ENCODE peak calls at places on chromosome 10, in five cellular contexts. One of them, this sample, is unnamed.

GRCh38 chr10:76001461-76001860 is 570.0 kb downstream of the LRMDA start:
- DNase-seq in GM12878: no peak
- DNase-seq in K562: no peak
- DNase-seq in A549: no peak
- DNase-seq in HCT116: no peak
- DNase-seq in this sample: no peak

GRCh38 chr10:116226766-116227165 is 46.2 kb downstream of the GFRA1 start:
- DNase-seq in GM12878: no peak
- DNase-seq in K562: no peak
- DNase-seq in A549: no peak
- DNase-seq in HCT116: no peak
- DNase-seq in this sample: no peak

GRCh38 chr10:2890093-2890492 is 177.3 kb upstream of the PFKP start:
- DNase-seq in K562: no peak
- DNase-seq in GM12878: no peak
- DNase-seq in A549: no peak
- DNase-seq in HCT116: no peak
- DNase-seq in this sample: no peak

GRCh38 chr10:102120987-102121738 is 995 bp upstream of the LDB1 start:
- DNase-seq in K562: peak
- DNase-seq in A549: no peak
- DNase-seq in HCT116: no peak
- DNase-seq in GM12878: no peak
- DNase-seq in this sample: no peak

GRCh38 chr10:109898666-109899577 is 24.4 kb downstream of the XPNPEP1 start:
- DNase-seq in A549: no peak
- DNase-seq in K562: peak
- DNase-seq in GM12878: no peak
- DNase-seq in HCT116: no peak
- DNase-seq in this sample: peak

GRCh38 chr10:6211341-6212265 is 8.9 kb downstream of the PFKFB3 start:
- DNase-seq in A549: peak
- DNase-seq in GM12878: no peak
- DNase-seq in K562: no peak
- DNase-seq in HCT116: no peak
- DNase-seq in this sample: no peak

GRCh38 chr10:112722758-112723157 is 227.3 kb upstream of the TCF7L2 start:
- DNase-seq in GM12878: no peak
- DNase-seq in A549: no peak
- DNase-seq in HCT116: no peak
- DNase-seq in K562: no peak
- DNase-seq in this sample: no peak

GRCh38 chr10:3783313-3783689 is 1.7 kb downstream of the KLF6 start:
- DNase-seq in K562: no peak
- DNase-seq in GM12878: peak
- DNase-seq in HCT116: no peak
- DNase-seq in A549: peak
- DNase-seq in this sample: no peak

GRCh38 chr10:5665380-5666323 is 743 bp downstream of the ASB13 start:
- DNase-seq in A549: no peak
- DNase-seq in K562: peak
- DNase-seq in HCT116: no peak
- DNase-seq in GM12878: no peak
- DNase-seq in this sample: peak

GRCh38 chr10:132175907-132176581 is 10.7 kb upstream of the DPYSL4 start:
- DNase-seq in HCT116: no peak
- DNase-seq in GM12878: no peak
- DNase-seq in A549: no peak
- DNase-seq in K562: no peak
- DNase-seq in this sample: peak

GRCh38 chr10:118173326-118173725 is 126.6 kb upstream of the RAB11FIP2 start:
- DNase-seq in HCT116: no peak
- DNase-seq in GM12878: no peak
- DNase-seq in K562: no peak
- DNase-seq in A549: no peak
- DNase-seq in this sample: no peak

GRCh38 chr10:110993024-110993693 is 73.8 kb downstream of the SHOC2 start:
- DNase-seq in HCT116: no peak
- DNase-seq in K562: no peak
- DNase-seq in A549: no peak
- DNase-seq in GM12878: peak
- DNase-seq in this sample: no peak

GRCh38 chr10:25068152-25069058 is 52.0 kb downstream of the THNSL1 start:
- DNase-seq in GM12878: no peak
- DNase-seq in K562: no peak
- DNase-seq in A549: no peak
- DNase-seq in HCT116: no peak
- DNase-seq in this sample: peak

GRCh38 chr10:97183314-97183713 is 2.4 kb downstream of the SLIT1 start:
- DNase-seq in K562: no peak
- DNase-seq in GM12878: no peak
- DNase-seq in A549: no peak
- DNase-seq in HCT116: no peak
- DNase-seq in this sample: no peak

GRCh38 chr10:130013938-130014733 is 50.1 kb upstream of the EBF3 start:
- DNase-seq in HCT116: no peak
- DNase-seq in K562: no peak
- DNase-seq in A549: no peak
- DNase-seq in GM12878: no peak
- DNase-seq in this sample: no peak

GRCh38 chr10:42754155-42755027 is 28.2 kb upstream of the BMS1 start:
- DNase-seq in A549: no peak
- DNase-seq in K562: no peak
- DNase-seq in HCT116: no peak
- DNase-seq in GM12878: no peak
- DNase-seq in this sample: peak

GRCh38 chr10:103618575-103619423 is 125.3 kb downstream of the NEURL1 start:
- DNase-seq in A549: no peak
- DNase-seq in HCT116: no peak
- DNase-seq in GM12878: no peak
- DNase-seq in K562: peak
- DNase-seq in this sample: no peak

GRCh38 chr10:28744021-28744420 is 66.7 kb downstream of the BAMBI start:
- DNase-seq in A549: no peak
- DNase-seq in GM12878: no peak
- DNase-seq in HCT116: no peak
- DNase-seq in K562: no peak
- DNase-seq in this sample: no peak

GRCh38 chr10:100470367-100470766 is 7.6 kb downstream of the WNT8B start:
- DNase-seq in K562: no peak
- DNase-seq in A549: no peak
- DNase-seq in HCT116: no peak
- DNase-seq in GM12878: no peak
- DNase-seq in this sample: no peak

DNA sequence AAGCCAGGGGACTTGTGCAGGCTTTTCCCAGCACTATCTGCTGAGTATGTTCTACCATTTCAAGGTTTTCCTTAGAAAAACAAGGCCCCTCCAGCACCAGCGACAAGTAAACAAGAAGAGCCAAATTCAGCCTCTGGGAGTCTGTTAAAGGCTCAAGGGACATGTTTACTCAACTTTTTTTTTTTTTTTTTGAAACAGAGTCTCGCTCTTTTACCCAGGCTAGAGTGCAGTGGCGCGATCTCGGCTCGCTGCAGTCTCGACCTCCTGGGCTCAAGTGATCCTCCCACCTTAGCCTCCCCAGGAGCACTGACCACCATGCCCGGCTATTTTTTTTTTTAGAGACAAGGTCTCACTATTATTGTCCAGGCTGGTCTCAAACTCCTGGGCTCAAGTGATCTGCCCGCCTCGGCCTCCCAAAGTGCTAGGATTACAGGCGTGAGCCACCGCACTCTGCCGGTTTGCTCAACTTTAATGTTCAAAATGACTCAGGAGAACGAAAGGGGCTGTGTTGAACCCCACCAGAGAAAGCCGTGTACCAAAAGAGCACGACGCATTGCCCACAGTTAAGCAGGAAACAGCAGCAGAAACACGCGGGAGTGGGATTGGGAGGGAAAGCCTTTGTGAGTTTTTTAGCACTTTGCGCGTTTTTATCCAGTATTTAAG is 773 bp downstream of the PRDX3 start:
- DNase-seq in HCT116: no peak
- DNase-seq in K562: peak
- DNase-seq in GM12878: no peak
- DNase-seq in A549: no peak
- DNase-seq in this sample: no peak
- TF ChIP-seq MAX in HCT116: no peak
- TF ChIP-seq MAX in K562: no peak
- TF ChIP-seq MAX in GM12878: no peak
- TF ChIP-seq MAX in A549: no peak
- TF ChIP-seq MAX in this sample: no peak

DNA sequence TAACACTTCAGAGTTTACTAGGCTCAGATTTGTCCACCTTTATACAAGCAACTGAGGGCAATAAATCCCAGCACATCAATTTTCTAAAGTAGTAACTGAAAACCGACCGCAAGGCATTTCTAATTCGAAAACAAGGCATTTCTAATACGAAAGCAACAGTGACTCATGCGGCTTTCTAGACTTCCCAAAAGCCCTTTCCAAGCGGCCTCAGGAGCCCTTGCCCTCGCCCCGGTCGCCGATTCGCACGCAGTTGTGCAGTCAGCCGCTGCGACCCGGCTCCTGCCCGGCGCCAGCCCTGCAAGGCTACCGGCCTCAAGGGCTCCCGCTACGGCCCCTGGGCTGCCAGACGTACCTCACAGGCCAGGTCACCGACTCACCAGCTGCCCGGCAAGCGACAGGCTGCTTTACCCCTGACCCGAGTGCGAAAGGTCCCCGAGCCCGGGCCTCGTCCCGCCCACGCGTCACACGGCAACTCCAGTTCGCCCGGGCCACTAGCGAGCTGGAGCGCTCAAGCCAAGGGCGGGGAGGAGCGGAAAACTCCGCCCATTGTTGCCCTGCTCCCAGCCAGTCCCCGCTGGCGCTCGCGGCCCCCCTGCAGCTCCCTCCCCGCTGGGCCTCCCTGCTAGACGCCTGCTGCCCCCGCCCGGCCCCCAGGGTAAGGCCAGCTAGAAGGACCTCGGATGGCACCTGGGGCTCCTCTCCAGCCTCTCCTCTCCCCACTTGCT is 7.3 kb downstream of the NCOA4 start:
- DNase-seq in K562: peak
- DNase-seq in A549: peak
- DNase-seq in GM12878: peak
- DNase-seq in HCT116: peak
- DNase-seq in this sample: peak
- TF ChIP-seq POLR2A in K562: peak
- TF ChIP-seq POLR2A in A549: peak
- TF ChIP-seq POLR2A in GM12878: peak
- TF ChIP-seq POLR2A in HCT116: no peak
- TF ChIP-seq POLR2A in this sample: no peak

GRCh38 chr10:19933772-19934171 is 117.5 kb downstream of the PLXDC2 start:
- DNase-seq in HCT116: no peak
- DNase-seq in K562: no peak
- DNase-seq in A549: no peak
- DNase-seq in GM12878: no peak
- DNase-seq in this sample: no peak

GRCh38 chr10:19929466-19930140 is 113.4 kb downstream of the PLXDC2 start:
- DNase-seq in HCT116: no peak
- DNase-seq in GM12878: no peak
- DNase-seq in A549: no peak
- DNase-seq in K562: no peak
- DNase-seq in this sample: peak

GRCh38 chr10:19932806-19933371 is 116.7 kb downstream of the PLXDC2 start:
- DNase-seq in GM12878: no peak
- DNase-seq in K562: no peak
- DNase-seq in HCT116: no peak
- DNase-seq in A549: no peak
- DNase-seq in this sample: no peak

GRCh38 chr10:19931886-19932285 is 115.7 kb downstream of the PLXDC2 start:
- DNase-seq in A549: no peak
- DNase-seq in GM12878: no peak
- DNase-seq in HCT116: no peak
- DNase-seq in K562: no peak
- DNase-seq in this sample: peak

GRCh38 chr10:19930936-19931859 is 115.0 kb downstream of the PLXDC2 start:
- DNase-seq in HCT116: no peak
- DNase-seq in K562: no peak
- DNase-seq in GM12878: no peak
- DNase-seq in A549: no peak
- DNase-seq in this sample: peak
- H3K27ac ChIP-seq in HCT116: no peak
- H3K27ac ChIP-seq in K562: no peak
- H3K27ac ChIP-seq in GM12878: no peak
- H3K27ac ChIP-seq in A549: no peak
- H3K27ac ChIP-seq in this sample: peak

GRCh38 chr10:44383749-44384600 is 922 bp downstream of the CXCL12 start:
- DNase-seq in HCT116: no peak
- DNase-seq in GM12878: no peak
- DNase-seq in K562: no peak
- DNase-seq in A549: peak
- DNase-seq in this sample: no peak
- TF ChIP-seq MAX in HCT116: no peak
- TF ChIP-seq MAX in GM12878: no peak
- TF ChIP-seq MAX in K562: no peak
- TF ChIP-seq MAX in A549: no peak
- TF ChIP-seq MAX in this sample: no peak

GRCh38 chr10:69222157-69223027 is 2.3 kb downstream of the HKDC1 start:
- DNase-seq in A549: peak
- DNase-seq in K562: peak
- DNase-seq in HCT116: peak
- DNase-seq in GM12878: peak
- DNase-seq in this sample: peak
- TF ChIP-seq POLR2A in A549: no peak
- TF ChIP-seq POLR2A in K562: peak
- TF ChIP-seq POLR2A in HCT116: peak
- TF ChIP-seq POLR2A in GM12878: peak
- TF ChIP-seq POLR2A in this sample: no peak

GRCh38 chr10:47381427-47382379 is 2.4 kb downstream of the ZNF488 start:
- DNase-seq in K562: no peak
- DNase-seq in GM12878: no peak
- DNase-seq in HCT116: no peak
- DNase-seq in A549: no peak
- DNase-seq in this sample: no peak

GRCh38 chr10:47379445-47379785 is 4.7 kb downstream of the ZNF488 start:
- DNase-seq in K562: no peak
- DNase-seq in GM12878: no peak
- DNase-seq in A549: no peak
- DNase-seq in HCT116: no peak
- DNase-seq in this sample: no peak

GRCh38 chr10:47378606-47379444 is 5.3 kb downstream of the ZNF488 start:
- DNase-seq in A549: no peak
- DNase-seq in HCT116: no peak
- DNase-seq in K562: no peak
- DNase-seq in GM12878: no peak
- DNase-seq in this sample: no peak

GRCh38 chr10:47379901-47380300 is 4.2 kb downstream of the ZNF488 start:
- DNase-seq in GM12878: no peak
- DNase-seq in K562: no peak
- DNase-seq in A549: no peak
- DNase-seq in HCT116: no peak
- DNase-seq in this sample: no peak

GRCh38 chr10:47380341-47381215 is 3.5 kb downstream of the ZNF488 start:
- DNase-seq in GM12878: no peak
- DNase-seq in HCT116: no peak
- DNase-seq in A549: no peak
- DNase-seq in K562: no peak
- DNase-seq in this sample: no peak
- H3K27ac ChIP-seq in GM12878: no peak
- H3K27ac ChIP-seq in HCT116: no peak
- H3K27ac ChIP-seq in A549: no peak
- H3K27ac ChIP-seq in K562: no peak
- H3K27ac ChIP-seq in this sample: no peak

This sample was measured in endothelial cell of umbilical vein.